ENCODE peak calls at places on chromosomes 1 and 21, in ten cellular contexts. R is stomach; H is HL-60; Q is CD8-positive, alpha-beta T cell; S is CD4-positive, CD25-positive, alpha-beta regulatory T cell; W is K562; A is aorta; X is right lobe of liver; U is BJ; T is cardiac fibroblast. E is an unnamed sample.
A peak's percentile ranks its signal among the peaks of the same experiment; 100 is the strongest.

GRCh38 chr1:208535518-208535917 is 291.3 kb upstream of the PLXNA2 start:
- DNase-seq in X (no peak), U (no peak), R (no peak), A (no peak), Q (no peak), S (no peak), T (no peak), H (no peak), W (no peak), E (no peak)

GRCh38 chr1:220958234-220958633 is 79.0 kb downstream of the HLX start:
- DNase-seq in A (no peak), X (no peak), Q (no peak), W (no peak), T (no peak), S (no peak), H (no peak), U (no peak), R (no peak), E (no peak)

GRCh38 chr1:179217943-179218507 is 11.5 kb downstream of the ABL2 start:
- DNase-seq in X (no peak), S (peak; percentile 36), Q (no peak), T (peak; percentile 65), A (no peak), W (no peak), U (no peak), H (peak; percentile 71), R (no peak), E (no peak)

GRCh38 chr1:206505702-206506375 is 1.5 kb upstream of the RASSF5 start:
- DNase-seq in U (no peak), R (no peak), X (no peak), T (peak; percentile 58), S (no peak), Q (no peak), A (peak; percentile 44), H (no peak), W (no peak), E (no peak)

GRCh38 chr1:20376880-20377494 is 86.3 kb downstream of the VWA5B1 start:
- DNase-seq in R (peak; percentile 37), A (no peak), X (peak; percentile 46), S (peak; percentile 41), H (no peak), W (peak; percentile 89), Q (peak; percentile 53), U (no peak), T (peak; percentile 59), E (no peak)

GRCh38 chr1:221961532-221962292 is 219.8 kb upstream of the DUSP10 start:
- DNase-seq in Q (peak; percentile 9), T (peak; percentile 61), X (peak; percentile 55), A (no peak), H (peak; percentile 42), U (peak; percentile 22), R (no peak), S (peak; percentile 70), W (peak; percentile 34), E (no peak)

GRCh38 chr1:180815188-180815587 is 97.5 kb upstream of the KIAA1614 start:
- DNase-seq in A (no peak), U (no peak), S (no peak), R (no peak), Q (no peak), X (no peak), H (no peak), T (no peak), W (peak; percentile 32), E (no peak)

GRCh38 chr21:43790053-43790524 is 712 bp downstream of the RRP1 start:
- DNase-seq in T (no peak), W (no peak), S (no peak), A (no peak), U (no peak), R (no peak), H (no peak), X (no peak), Q (no peak), E (no peak)

GRCh38 chr1:159949891-159950480 is 4.1 kb downstream of the SLAMF9 start:
- DNase-seq in A (no peak), R (peak; percentile 14), W (no peak), U (no peak), Q (no peak), S (no peak), T (no peak), H (no peak), X (no peak), E (no peak)

GRCh38 chr1:19458815-19459417 is 26.4 kb downstream of the CAPZB start:
- DNase-seq in R (peak; percentile 79), S (no peak), W (no peak), T (no peak), Q (no peak), X (peak; percentile 60), A (no peak), U (no peak), H (no peak), E (no peak)

GRCh38 chr1:27666791-27667254 is 5.2 kb downstream of the IFI6 start:
- DNase-seq in S (no peak), T (no peak), W (peak; percentile 86), X (no peak), R (no peak), Q (no peak), U (no peak), H (no peak), A (no peak), E (no peak)

GRCh38 chr1:165549908-165550480 is 6.2 kb downstream of the LRRC52 start:
- DNase-seq in A (no peak), R (no peak), S (no peak), W (no peak), H (no peak), Q (no peak), T (no peak), X (no peak), U (no peak), E (no peak)

GRCh38 chr1:221725683-221726330 is 16.1 kb downstream of the DUSP10 start:
- DNase-seq in Q (no peak), A (no peak), X (no peak), U (no peak), T (peak; percentile 69), W (no peak), H (no peak), R (no peak), S (no peak), E (no peak)

GRCh38 chr1:25462732-25463131 is 32.0 kb downstream of the MACO1 start:
- DNase-seq in A (no peak), W (no peak), T (peak; percentile 3), X (no peak), S (no peak), R (no peak), H (no peak), Q (no peak), U (no peak), E (no peak)

GRCh38 chr1:3459051-3459908 is 4.8 kb downstream of the ARHGEF16 start:
- DNase-seq in T (no peak), X (peak; percentile 16), W (no peak), A (peak; percentile 37), S (no peak), H (no peak), R (no peak), Q (no peak), U (no peak), E (no peak)

GRCh38 chr21:39120876-39121599 is 62.2 kb downstream of the PSMG1 start:
- DNase-seq in H (no peak), S (no peak), Q (no peak), W (no peak), R (no peak), T (no peak), A (no peak), X (no peak), U (no peak), E (no peak)
- H3K4me3 ChIP-seq in H (no peak overlapping the region), S (no peak overlapping the region), Q (no peak overlapping the region), W (no peak overlapping the region), R (no peak overlapping the region), T (no peak overlapping the region), A (no peak overlapping the region), X (no peak overlapping the region), U (no peak overlapping the region), E (no peak overlapping the region)

DNA sequence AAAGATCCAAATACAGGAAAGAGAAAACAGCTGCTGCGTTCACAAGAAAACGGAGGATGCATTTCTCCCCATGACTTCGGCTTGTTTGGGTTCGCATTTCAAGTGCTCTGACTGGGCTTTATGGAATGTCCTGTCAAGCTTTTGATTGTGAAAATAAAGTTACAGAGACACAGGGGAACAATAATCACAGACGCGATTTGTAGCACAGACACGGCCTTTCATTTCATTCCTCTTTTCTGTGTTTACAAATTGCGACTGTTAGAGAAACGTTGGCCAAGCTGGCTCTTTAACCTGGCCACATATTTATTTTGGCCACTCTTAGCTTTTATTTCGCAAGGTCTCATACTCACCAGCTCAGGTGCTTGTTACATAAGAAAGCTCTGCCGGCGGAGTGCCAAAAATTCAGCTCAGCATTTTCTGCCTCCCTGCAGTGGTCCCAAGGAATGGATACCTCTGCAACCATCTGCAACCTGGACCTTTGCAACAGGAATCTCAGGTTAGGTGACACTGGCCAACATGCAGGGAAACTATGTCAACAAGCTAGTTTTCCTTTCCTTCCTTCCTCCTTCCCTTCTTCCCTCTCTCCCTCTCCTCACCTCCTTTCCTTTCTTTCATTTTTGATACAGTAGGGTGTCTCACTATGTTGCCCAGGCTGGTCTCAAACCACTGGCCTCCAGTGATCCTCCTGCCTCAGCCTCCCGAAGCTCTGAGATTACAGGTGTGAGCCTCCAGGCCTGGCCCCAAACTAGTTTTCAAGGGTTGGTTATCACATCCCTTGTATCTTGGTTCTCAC is 58.2 kb upstream of the SLC45A1 start:
- DNase-seq in R (peak; percentile 91), T (peak; percentile 90), A (no peak), S (no peak), H (no peak), X (peak; percentile 73), W (no peak), U (peak; percentile 24), Q (no peak), E (no peak)
- H3K4me3 ChIP-seq in R (no peak overlapping the region), T (no peak overlapping the region), A (peak overlapping the region; percentile 11), S (no peak overlapping the region), H (no peak overlapping the region), X (peak overlapping the region; percentile 32), W (no peak overlapping the region), U (no peak overlapping the region), Q (no peak overlapping the region), E (no peak overlapping the region)

GRCh38 chr1:109984190-109984455 is 442 bp upstream of the AHCYL1 start:
- DNase-seq in A (no peak), U (no peak), H (no peak), S (no peak), T (peak; percentile 80), W (no peak), Q (no peak), X (no peak), R (no peak), E (no peak)
- H3K4me3 ChIP-seq in A (no peak overlapping the region), U (no peak overlapping the region), H (no peak overlapping the region), S (no peak overlapping the region), T (no peak overlapping the region), W (peak overlapping the region; percentile 86), Q (no peak overlapping the region), X (peak overlapping the region; percentile 77), R (no peak overlapping the region), E (no peak overlapping the region)

DNA sequence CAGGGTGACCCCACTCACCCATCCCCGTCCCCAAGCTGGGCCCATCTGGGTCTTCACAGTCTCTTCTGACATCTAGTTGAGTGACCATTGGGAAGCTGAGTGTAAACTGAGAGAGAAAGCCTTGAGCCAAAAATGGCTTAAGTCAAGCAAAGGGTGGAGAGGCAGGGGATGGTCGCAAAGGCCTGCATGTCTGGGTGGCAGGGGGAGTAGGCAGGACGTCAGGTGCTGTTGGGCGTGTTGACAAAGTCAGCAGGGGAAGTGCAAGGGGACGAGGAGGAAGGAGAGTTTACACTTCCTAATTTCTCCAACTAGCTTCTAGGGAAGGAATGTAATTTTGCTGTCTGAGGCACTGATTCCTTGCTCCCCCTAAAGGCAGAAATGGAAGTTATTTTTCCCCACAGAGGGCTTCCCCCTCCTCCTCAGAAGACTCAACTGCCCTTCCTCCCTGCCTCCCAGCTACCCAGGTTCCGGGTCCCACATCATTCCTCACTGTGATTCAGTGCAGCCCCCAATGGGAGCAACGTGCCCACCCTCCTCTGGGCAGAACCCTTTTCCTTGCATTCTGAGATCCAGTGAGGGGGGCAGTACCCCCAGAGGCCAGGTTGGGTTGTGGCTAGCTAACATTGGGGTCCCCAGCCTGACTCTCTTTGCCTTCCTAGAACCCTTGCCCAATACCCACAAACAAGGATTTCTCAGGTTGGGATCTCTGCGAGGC is 1.2 kb upstream of the ADORA1 start:
- DNase-seq in H (no peak), W (no peak), U (no peak), T (peak; percentile 24), A (no peak), S (no peak), Q (no peak), R (no peak), X (no peak), E (no peak)
- H3K4me3 ChIP-seq in H (no peak overlapping the region), W (no peak overlapping the region), U (no peak overlapping the region), T (no peak overlapping the region), A (no peak overlapping the region), S (no peak overlapping the region), Q (no peak overlapping the region), R (no peak overlapping the region), X (no peak overlapping the region), E (no peak overlapping the region)